ENCODE peak calls at places on chromosomes 1 and 21, in six cellular contexts. F, U, R, K, A and P are unnamed samples. For H3K4me1, the result is how much of the 10 kb centered on the place peaks cover.

GRCh38 chr1:51303751-51304196 is 26.6 kb downstream of the TTC39A start:
- DNase-seq in U (no peak), A (no peak), F (no peak), R (no peak), K (peak), P (no peak)

GRCh38 chr21:37767984-37768383 is 148.3 kb downstream of the KCNJ6 start:
- DNase-seq in A (no peak), R (no peak), K (no peak), F (no peak), U (no peak), P (no peak)

GRCh38 chr1:201565771-201566528 is 27.0 kb downstream of the NAV1 start:
- DNase-seq in U (no peak), A (peak), K (no peak), R (no peak), F (no peak), P (no peak)

GRCh38 chr1:66353207-66353606 is 180.7 kb upstream of the SGIP1 start:
- DNase-seq in A (no peak), U (no peak), K (no peak), R (no peak), F (no peak), P (no peak)

GRCh38 chr1:82449671-82450070 is 648.9 kb downstream of the ADGRL2 start:
- DNase-seq in R (no peak), K (no peak), A (no peak), F (no peak), U (no peak), P (no peak)

GRCh38 chr1:231069333-231069732 is 29.3 kb upstream of the FAM89A start:
- DNase-seq in R (no peak), K (no peak), F (no peak), A (no peak), U (no peak), P (no peak)

GRCh38 chr1:58409826-58410225 is 136.7 kb downstream of the OMA1 start:
- DNase-seq in U (no peak), R (no peak), K (no peak), A (no peak), F (peak), P (no peak)

GRCh38 chr1:11138952-11139351 is 39.3 kb upstream of the EXOSC10 start:
- DNase-seq in U (no peak), K (no peak), R (no peak), F (no peak), A (no peak), P (no peak)

GRCh38 chr1:110877364-110877763 is 4.4 kb downstream of the CD53 start:
- DNase-seq in U (no peak), A (no peak), R (no peak), F (no peak), K (no peak), P (no peak)

GRCh38 chr21:37365657-37366487 is 701 bp upstream of the DYRK1A start:
- DNase-seq in F (peak), R (peak), U (peak), A (peak), K (peak), P (peak)

GRCh38 chr1:55555971-55556370 is 340.8 kb upstream of the USP24 start:
- DNase-seq in R (no peak), K (no peak), A (no peak), U (no peak), F (no peak), P (no peak)

GRCh38 chr1:182829285-182829932 is 9.7 kb upstream of the DHX9 start:
- DNase-seq in R (no peak), U (no peak), K (no peak), A (no peak), F (no peak), P (no peak)

GRCh38 chr1:36225298-36225899 is 1.2 kb downstream of the THRAP3 start:
- DNase-seq in K (no peak), A (no peak), R (no peak), F (no peak), U (no peak), P (no peak)

GRCh38 chr1:36232212-36233031 is 8.2 kb downstream of the THRAP3 start:
- DNase-seq in A (no peak), U (no peak), F (no peak), R (no peak), K (no peak), P (no peak)

GRCh38 chr1:36236302-36236701 is 12.1 kb downstream of the THRAP3 start:
- DNase-seq in A (no peak), R (no peak), K (no peak), U (no peak), F (no peak), P (no peak)

DNA sequence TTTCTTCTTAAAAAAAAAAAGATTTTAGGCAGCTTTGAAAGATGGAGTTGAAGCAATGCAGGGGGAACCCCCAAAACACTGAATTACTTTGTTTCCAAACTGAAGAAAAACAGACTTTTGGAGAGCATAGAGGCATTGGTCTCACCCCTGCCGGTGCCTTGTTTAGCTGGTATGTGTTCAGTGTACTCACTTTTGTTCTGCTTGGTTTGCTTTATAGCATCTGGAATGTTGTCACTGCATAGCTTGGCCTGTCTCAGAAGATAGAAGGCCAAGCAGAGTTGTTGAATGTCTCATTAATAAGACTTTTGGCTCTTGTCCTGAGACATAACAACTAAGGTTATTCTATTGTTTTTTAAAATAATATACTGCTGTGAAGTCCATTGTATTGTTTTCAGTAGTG is 6.9 kb downstream of the THRAP3 start:
- DNase-seq in K (no peak), U (no peak), A (no peak), R (no peak), F (no peak), P (no peak)
- H3K4me1 ChIP-seq in K (under half), U (half or more), A (under half), R (under half), F (under half), P (under half)

GRCh38 chr1:155977607-155978324 is 581 bp downstream of the ARHGEF2 start:
- DNase-seq in U (peak), A (no peak), R (peak), F (peak), K (no peak), P (peak)

GRCh38 chr1:155976913-155977606 is 1.3 kb downstream of the ARHGEF2 start:
- DNase-seq in A (no peak), R (no peak), F (no peak), K (no peak), U (no peak), P (no peak)

GRCh38 chr1:155976062-155976912 is 2.1 kb downstream of the ARHGEF2 start:
- DNase-seq in U (peak), R (peak), F (peak), K (peak), A (no peak), P (peak)

GRCh38 chr1:155973723-155974122 is 4.6 kb downstream of the ARHGEF2 start:
- DNase-seq in A (no peak), K (no peak), U (no peak), R (no peak), F (no peak), P (no peak)

GRCh38 chr1:155975375-155976061 is 2.8 kb downstream of the ARHGEF2 start:
- DNase-seq in A (no peak), F (no peak), R (no peak), K (no peak), U (no peak), P (peak)
- H3K4me1 ChIP-seq in A (half or more), F (under half), R (under half), K (under half), U (half or more), P (under half)

GRCh38 chr1:214505134-214505533 is 46.3 kb downstream of the PTPN14 start:
- DNase-seq in A (no peak), R (no peak), U (no peak), F (no peak), K (no peak), P (no peak)

GRCh38 chr1:214503553-214503952 is 47.8 kb downstream of the PTPN14 start:
- DNase-seq in A (no peak), R (no peak), F (no peak), U (no peak), K (no peak), P (no peak)

GRCh38 chr1:214500349-214501055 is 50.9 kb downstream of the PTPN14 start:
- DNase-seq in A (no peak), R (no peak), K (no peak), F (no peak), U (no peak), P (no peak)

GRCh38 chr1:214506972-214507431 is 44.4 kb downstream of the PTPN14 start:
- DNase-seq in A (no peak), K (no peak), F (no peak), R (peak), U (no peak), P (no peak)

DNA sequence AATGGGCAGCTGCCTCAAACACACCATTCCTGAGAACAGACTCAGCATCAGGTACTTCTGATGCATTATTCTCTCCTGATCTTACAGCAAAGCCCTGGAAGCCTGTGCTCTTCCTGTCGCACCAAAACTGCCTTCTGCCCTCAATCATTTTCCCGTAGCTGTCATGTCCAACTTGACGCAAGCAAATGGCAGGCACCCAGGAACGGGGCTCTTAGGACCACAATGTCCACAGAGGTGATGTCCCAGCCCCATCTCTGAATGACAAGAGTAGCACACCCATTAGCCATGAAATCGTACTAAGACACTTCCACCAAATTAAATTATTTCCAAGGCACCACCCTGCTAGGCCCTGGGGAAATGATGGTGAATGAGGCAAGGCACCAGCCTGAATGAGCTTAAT is 47.1 kb downstream of the PTPN14 start:
- DNase-seq in K (no peak), F (no peak), A (no peak), U (no peak), R (no peak), P (no peak)
- H3K4me1 ChIP-seq in K (under half), F (under half), A (under half), U (half or more), R (under half), P (under half)

GRCh38 chr1:155974208-155975165 is 3.9 kb downstream of the ARHGEF2 start:
- DNase-seq in A (no peak), F (no peak), K (no peak), U (no peak), R (no peak), P (no peak)
- H3K4me1 ChIP-seq in A (half or more), F (under half), K (under half), U (half or more), R (under half), P (under half)